ENCODE peak calls at places on chromosomes 2 and 18, in six cellular contexts. T is cardiac muscle cell, R is body of pancreas, Q is fibroblast of mammary gland, B is cardiac fibroblast, S is hypothalamus. V is an unnamed sample.

GRCh38 chr2:189841019-189841418 is 56.8 kb downstream of the PMS1 start:
- DNase-seq in Q (no peak), R (no peak), B (no peak), S (no peak), T (no peak), V (no peak)

GRCh38 chr2:105537466-105537865 is 138.6 kb upstream of the FHL2 start:
- DNase-seq in R (no peak), B (no peak), Q (no peak), T (no peak), S (no peak), V (no peak)

GRCh38 chr18:54116541-54117257 is 107.8 kb downstream of the MBD2 start:
- DNase-seq in R (no peak), S (no peak), B (no peak), Q (no peak), T (peak; percentile 40), V (no peak)

GRCh38 chr2:433216-433615 is 145.3 kb upstream of the ALKAL2 start:
- DNase-seq in S (no peak), Q (no peak), B (no peak), T (no peak), R (no peak), V (no peak)

GRCh38 chr2:96116879-96117533 is 635 bp upstream of the ADRA2B start:
- DNase-seq in S (peak; percentile 68), B (peak; percentile 17), Q (peak; percentile 12), T (peak; percentile 46), R (peak; percentile 48), V (peak; percentile 96)

GRCh38 chr2:149463328-149464002 is 124.1 kb downstream of the MMADHC start:
- DNase-seq in S (no peak), Q (no peak), R (no peak), B (no peak), T (no peak), V (no peak)

GRCh38 chr2:68287580-68288441 is 31.9 kb downstream of the CNRIP1 start:
- DNase-seq in B (peak; percentile 55), R (peak; percentile 19), S (no peak), T (peak; percentile 77), Q (peak; percentile 65), V (no peak)

GRCh38 chr2:78814331-78814986 is 211.0 kb upstream of the REG3G start:
- DNase-seq in Q (no peak), B (no peak), T (no peak), R (no peak), S (no peak), V (no peak)

GRCh38 chr2:169361706-169362345 is 508 bp downstream of the LRP2 start:
- DNase-seq in T (peak; percentile 5), S (peak; percentile 47), Q (no peak), B (no peak), R (peak; percentile 17), V (peak; percentile 63)

GRCh38 chr2:71710367-71710766 is 257.0 kb downstream of the DYSF start:
- DNase-seq in S (no peak), T (no peak), B (no peak), Q (no peak), R (no peak), V (no peak)

GRCh38 chr2:20650412-20650879 is 452 bp downstream of the HS1BP3 start:
- DNase-seq in T (peak; percentile 41), S (no peak), Q (peak; percentile 54), R (peak; percentile 49), B (peak; percentile 58), V (no peak)

GRCh38 chr2:216695401-216695821 is at the start of gene IGFBP5:
- DNase-seq in B (peak; percentile 68), S (peak; percentile 66), Q (peak; percentile 73), T (peak; percentile 91), R (peak; percentile 81), V (peak; percentile 48)

GRCh38 chr2:152046940-152047339 is 51.9 kb downstream of the CACNB4 start:
- DNase-seq in S (no peak), T (no peak), Q (no peak), R (no peak), B (no peak), V (no peak)

GRCh38 chr2:179876266-179876665 is 14.9 kb upstream of the ZNF385B start:
- DNase-seq in S (no peak), R (no peak), T (no peak), Q (no peak), B (no peak), V (no peak)

GRCh38 chr2:59900728-59901452 is 652.6 kb downstream of the BCL11A start:
- DNase-seq in T (no peak), R (no peak), Q (no peak), B (no peak), S (no peak), V (no peak)